ENCODE peak calls at places on chromosome 17, in nine cellular contexts. One of them, this sample, is unnamed.

GRCh38 chr17:47180337-47180736 is 8.8 kb downstream of the CDC27 start:
- DNase-seq in lower leg skin: no peak
- DNase-seq in heart left ventricle: no peak
- DNase-seq in mesothelial cell of epicardium: no peak
- DNase-seq in mammary epithelial cell: no peak
- DNase-seq in brain microvascular endothelial cell: no peak
- DNase-seq in suprapubic skin: no peak
- DNase-seq in A549: no peak
- DNase-seq in OCI-LY7: no peak
- DNase-seq in this sample: no peak

GRCh38 chr17:49633762-49634486 is 44.0 kb downstream of the SPOP start:
- DNase-seq in lower leg skin: no peak
- DNase-seq in heart left ventricle: no peak
- DNase-seq in mesothelial cell of epicardium: no peak
- DNase-seq in mammary epithelial cell: no peak
- DNase-seq in brain microvascular endothelial cell: no peak
- DNase-seq in suprapubic skin: no peak
- DNase-seq in A549: no peak
- DNase-seq in OCI-LY7: no peak
- DNase-seq in this sample: no peak

GRCh38 chr17:69716571-69716970 is 302.1 kb downstream of the MAP2K6 start:
- DNase-seq in lower leg skin: no peak
- DNase-seq in heart left ventricle: no peak
- DNase-seq in mesothelial cell of epicardium: no peak
- DNase-seq in mammary epithelial cell: no peak
- DNase-seq in brain microvascular endothelial cell: no peak
- DNase-seq in suprapubic skin: no peak
- DNase-seq in A549: no peak
- DNase-seq in OCI-LY7: no peak
- DNase-seq in this sample: no peak

GRCh38 chr17:69466451-69466850 is 52.0 kb downstream of the MAP2K6 start:
- DNase-seq in lower leg skin: no peak
- DNase-seq in heart left ventricle: no peak
- DNase-seq in mesothelial cell of epicardium: no peak
- DNase-seq in mammary epithelial cell: peak; percentile 30
- DNase-seq in brain microvascular endothelial cell: no peak
- DNase-seq in suprapubic skin: no peak
- DNase-seq in A549: no peak
- DNase-seq in OCI-LY7: no peak
- DNase-seq in this sample: no peak

GRCh38 chr17:67602974-67603373 is 114.8 kb upstream of the NOL11 start:
- DNase-seq in lower leg skin: no peak
- DNase-seq in heart left ventricle: no peak
- DNase-seq in mesothelial cell of epicardium: no peak
- DNase-seq in mammary epithelial cell: peak; percentile 20
- DNase-seq in brain microvascular endothelial cell: peak; percentile 43
- DNase-seq in suprapubic skin: peak; percentile 26
- DNase-seq in A549: peak; percentile 61
- DNase-seq in OCI-LY7: peak; percentile 66
- DNase-seq in this sample: no peak

GRCh38 chr17:79235808-79236207 is 161.2 kb downstream of the ENGASE start:
- DNase-seq in lower leg skin: no peak
- DNase-seq in heart left ventricle: no peak
- DNase-seq in mesothelial cell of epicardium: no peak
- DNase-seq in mammary epithelial cell: no peak
- DNase-seq in brain microvascular endothelial cell: no peak
- DNase-seq in suprapubic skin: no peak
- DNase-seq in A549: no peak
- DNase-seq in OCI-LY7: no peak
- DNase-seq in this sample: no peak

GRCh38 chr17:10683853-10684252 is 13.5 kb downstream of the SCO1 start:
- DNase-seq in lower leg skin: no peak
- DNase-seq in heart left ventricle: no peak
- DNase-seq in mesothelial cell of epicardium: no peak
- DNase-seq in mammary epithelial cell: peak; percentile 11
- DNase-seq in brain microvascular endothelial cell: no peak
- DNase-seq in suprapubic skin: no peak
- DNase-seq in A549: peak; percentile 56
- DNase-seq in OCI-LY7: peak; percentile 33
- DNase-seq in this sample: no peak

GRCh38 chr17:6064855-6065254 is 5.3 kb upstream of the WSCD1 start:
- DNase-seq in lower leg skin: no peak
- DNase-seq in heart left ventricle: no peak
- DNase-seq in mesothelial cell of epicardium: no peak
- DNase-seq in mammary epithelial cell: no peak
- DNase-seq in brain microvascular endothelial cell: no peak
- DNase-seq in suprapubic skin: no peak
- DNase-seq in A549: no peak
- DNase-seq in OCI-LY7: no peak
- DNase-seq in this sample: no peak

GRCh38 chr17:5870231-5870953 is 199.8 kb upstream of the WSCD1 start:
- DNase-seq in lower leg skin: no peak
- DNase-seq in heart left ventricle: no peak
- DNase-seq in mesothelial cell of epicardium: no peak
- DNase-seq in mammary epithelial cell: peak; percentile 21
- DNase-seq in brain microvascular endothelial cell: no peak
- DNase-seq in suprapubic skin: no peak
- DNase-seq in A549: no peak
- DNase-seq in OCI-LY7: no peak
- DNase-seq in this sample: no peak

GRCh38 chr17:63881935-63882601 is at the start of gene GH2:
- DNase-seq in lower leg skin: peak; percentile 18
- DNase-seq in heart left ventricle: no peak
- DNase-seq in mesothelial cell of epicardium: peak; percentile 73
- DNase-seq in mammary epithelial cell: peak; percentile 21
- DNase-seq in brain microvascular endothelial cell: peak; percentile 58
- DNase-seq in suprapubic skin: no peak
- DNase-seq in A549: peak; percentile 65
- DNase-seq in OCI-LY7: peak; percentile 61
- DNase-seq in this sample: peak; percentile 36

GRCh38 chr17:14919049-14919545 is 346.0 kb downstream of the PMP22 start:
- DNase-seq in lower leg skin: no peak
- DNase-seq in heart left ventricle: no peak
- DNase-seq in mesothelial cell of epicardium: no peak
- DNase-seq in mammary epithelial cell: no peak
- DNase-seq in brain microvascular endothelial cell: no peak
- DNase-seq in suprapubic skin: no peak
- DNase-seq in A549: no peak
- DNase-seq in OCI-LY7: no peak
- DNase-seq in this sample: no peak

GRCh38 chr17:57164814-57165213 is 79.8 kb downstream of the AKAP1 start:
- DNase-seq in lower leg skin: no peak
- DNase-seq in heart left ventricle: no peak
- DNase-seq in mesothelial cell of epicardium: no peak
- DNase-seq in mammary epithelial cell: no peak
- DNase-seq in brain microvascular endothelial cell: no peak
- DNase-seq in suprapubic skin: no peak
- DNase-seq in A549: no peak
- DNase-seq in OCI-LY7: no peak
- DNase-seq in this sample: no peak

GRCh38 chr17:31820691-31821435 is 38.2 kb downstream of the COPRS start:
- DNase-seq in lower leg skin: no peak
- DNase-seq in heart left ventricle: no peak
- DNase-seq in mesothelial cell of epicardium: no peak
- DNase-seq in mammary epithelial cell: no peak
- DNase-seq in brain microvascular endothelial cell: no peak
- DNase-seq in suprapubic skin: no peak
- DNase-seq in A549: no peak
- DNase-seq in OCI-LY7: no peak
- DNase-seq in this sample: no peak

GRCh38 chr17:81037026-81037782 is 2.3 kb downstream of the BAIAP2 start:
- DNase-seq in lower leg skin: no peak
- DNase-seq in heart left ventricle: peak; percentile 89
- DNase-seq in mesothelial cell of epicardium: no peak
- DNase-seq in mammary epithelial cell: no peak
- DNase-seq in brain microvascular endothelial cell: no peak
- DNase-seq in suprapubic skin: no peak
- DNase-seq in A549: no peak
- DNase-seq in OCI-LY7: no peak
- DNase-seq in this sample: no peak

GRCh38 chr17:9350083-9350482 is 225.5 kb downstream of the STX8 start:
- DNase-seq in lower leg skin: no peak
- DNase-seq in heart left ventricle: no peak
- DNase-seq in mesothelial cell of epicardium: no peak
- DNase-seq in mammary epithelial cell: peak; percentile 91
- DNase-seq in brain microvascular endothelial cell: peak; percentile 94
- DNase-seq in suprapubic skin: no peak
- DNase-seq in A549: peak; percentile 38
- DNase-seq in OCI-LY7: no peak
- DNase-seq in this sample: no peak

GRCh38 chr17:35023538-35023937 is 40.0 kb downstream of the RFFL start:
- DNase-seq in lower leg skin: no peak
- DNase-seq in heart left ventricle: no peak
- DNase-seq in mesothelial cell of epicardium: no peak
- DNase-seq in mammary epithelial cell: peak; percentile 90
- DNase-seq in brain microvascular endothelial cell: no peak
- DNase-seq in suprapubic skin: no peak
- DNase-seq in A549: no peak
- DNase-seq in OCI-LY7: no peak
- DNase-seq in this sample: no peak

GRCh38 chr17:78724544-78724943 is 57.5 kb downstream of the CYTH1 start:
- DNase-seq in lower leg skin: no peak
- DNase-seq in heart left ventricle: peak; percentile 56
- DNase-seq in mesothelial cell of epicardium: no peak
- DNase-seq in mammary epithelial cell: no peak
- DNase-seq in brain microvascular endothelial cell: no peak
- DNase-seq in suprapubic skin: no peak
- DNase-seq in A549: no peak
- DNase-seq in OCI-LY7: no peak
- DNase-seq in this sample: no peak

GRCh38 chr17:4593021-4593797 is 8.9 kb downstream of the SMTNL2 start:
- DNase-seq in lower leg skin: no peak
- DNase-seq in heart left ventricle: no peak
- DNase-seq in mesothelial cell of epicardium: no peak
- DNase-seq in mammary epithelial cell: no peak
- DNase-seq in brain microvascular endothelial cell: no peak
- DNase-seq in suprapubic skin: no peak
- DNase-seq in A549: no peak
- DNase-seq in OCI-LY7: no peak
- DNase-seq in this sample: no peak

GRCh38 chr17:42227849-42228696 is 33.8 kb upstream of the GHDC start:
- DNase-seq in lower leg skin: no peak
- DNase-seq in heart left ventricle: no peak
- DNase-seq in mesothelial cell of epicardium: no peak
- DNase-seq in mammary epithelial cell: no peak
- DNase-seq in brain microvascular endothelial cell: no peak
- DNase-seq in suprapubic skin: no peak
- DNase-seq in A549: no peak
- DNase-seq in OCI-LY7: no peak
- DNase-seq in this sample: no peak

GRCh38 chr17:42760652-42761581 is at the start of gene RAMP2:
- DNase-seq in lower leg skin: no peak
- DNase-seq in heart left ventricle: peak; percentile 60
- DNase-seq in mesothelial cell of epicardium: peak; percentile 62
- DNase-seq in mammary epithelial cell: no peak
- DNase-seq in brain microvascular endothelial cell: no peak
- DNase-seq in suprapubic skin: no peak
- DNase-seq in A549: no peak
- DNase-seq in OCI-LY7: no peak
- DNase-seq in this sample: no peak

GRCh38 chr17:15490634-15491261 is 23.3 kb upstream of the CDRT4 start:
- DNase-seq in lower leg skin: peak; percentile 89
- DNase-seq in heart left ventricle: peak; percentile 83
- DNase-seq in mesothelial cell of epicardium: no peak
- DNase-seq in mammary epithelial cell: no peak
- DNase-seq in brain microvascular endothelial cell: peak; percentile 73
- DNase-seq in suprapubic skin: peak; percentile 87
- DNase-seq in A549: no peak
- DNase-seq in OCI-LY7: no peak
- DNase-seq in this sample: no peak

GRCh38 chr17:9825751-9826150 is at the start of gene GLP2R:
- DNase-seq in lower leg skin: no peak
- DNase-seq in heart left ventricle: no peak
- DNase-seq in mesothelial cell of epicardium: no peak
- DNase-seq in mammary epithelial cell: no peak
- DNase-seq in brain microvascular endothelial cell: no peak
- DNase-seq in suprapubic skin: no peak
- DNase-seq in A549: no peak
- DNase-seq in OCI-LY7: no peak
- DNase-seq in this sample: no peak

GRCh38 chr17:5508855-5509254 is 22.5 kb downstream of the MIS12 start:
- DNase-seq in lower leg skin: no peak
- DNase-seq in heart left ventricle: no peak
- DNase-seq in mesothelial cell of epicardium: no peak
- DNase-seq in mammary epithelial cell: peak; percentile 39
- DNase-seq in brain microvascular endothelial cell: peak; percentile 94
- DNase-seq in suprapubic skin: no peak
- DNase-seq in A549: peak; percentile 51
- DNase-seq in OCI-LY7: no peak
- DNase-seq in this sample: no peak

GRCh38 chr17:77217566-77217965 is 76.8 kb downstream of the SEC14L1 start:
- DNase-seq in lower leg skin: no peak
- DNase-seq in heart left ventricle: no peak
- DNase-seq in mesothelial cell of epicardium: no peak
- DNase-seq in mammary epithelial cell: no peak
- DNase-seq in brain microvascular endothelial cell: no peak
- DNase-seq in suprapubic skin: no peak
- DNase-seq in A549: no peak
- DNase-seq in OCI-LY7: no peak
- DNase-seq in this sample: no peak
- TF ChIP-seq CTCF in lower leg skin: no peak
- TF ChIP-seq CTCF in heart left ventricle: no peak
- TF ChIP-seq CTCF in mesothelial cell of epicardium: no peak
- TF ChIP-seq CTCF in mammary epithelial cell: no peak
- TF ChIP-seq CTCF in brain microvascular endothelial cell: no peak
- TF ChIP-seq CTCF in suprapubic skin: no peak
- TF ChIP-seq CTCF in A549: no peak
- TF ChIP-seq CTCF in OCI-LY7: no peak
- TF ChIP-seq CTCF in this sample: no peak

GRCh38 chr17:61397086-61397842 is 2.4 kb upstream of the TBX2 start:
- DNase-seq in lower leg skin: no peak
- DNase-seq in heart left ventricle: peak; percentile 46
- DNase-seq in mesothelial cell of epicardium: peak; percentile 74
- DNase-seq in mammary epithelial cell: no peak
- DNase-seq in brain microvascular endothelial cell: no peak
- DNase-seq in suprapubic skin: no peak
- DNase-seq in A549: no peak
- DNase-seq in OCI-LY7: no peak
- DNase-seq in this sample: no peak
- TF ChIP-seq CTCF in lower leg skin: no peak
- TF ChIP-seq CTCF in heart left ventricle: no peak
- TF ChIP-seq CTCF in mesothelial cell of epicardium: no peak
- TF ChIP-seq CTCF in mammary epithelial cell: no peak
- TF ChIP-seq CTCF in brain microvascular endothelial cell: peak; percentile 44
- TF ChIP-seq CTCF in suprapubic skin: no peak
- TF ChIP-seq CTCF in A549: no peak
- TF ChIP-seq CTCF in OCI-LY7: no peak
- TF ChIP-seq CTCF in this sample: no peak

GRCh38 chr17:66290097-66290722 is 12.2 kb upstream of the PRKCA start:
- DNase-seq in lower leg skin: no peak
- DNase-seq in heart left ventricle: no peak
- DNase-seq in mesothelial cell of epicardium: no peak
- DNase-seq in mammary epithelial cell: no peak
- DNase-seq in brain microvascular endothelial cell: no peak
- DNase-seq in suprapubic skin: no peak
- DNase-seq in A549: no peak
- DNase-seq in OCI-LY7: peak; percentile 26
- DNase-seq in this sample: no peak
- TF ChIP-seq CTCF in lower leg skin: no peak
- TF ChIP-seq CTCF in heart left ventricle: no peak
- TF ChIP-seq CTCF in mesothelial cell of epicardium: no peak
- TF ChIP-seq CTCF in mammary epithelial cell: no peak
- TF ChIP-seq CTCF in brain microvascular endothelial cell: peak; percentile 46
- TF ChIP-seq CTCF in suprapubic skin: no peak
- TF ChIP-seq CTCF in A549: peak; percentile 41
- TF ChIP-seq CTCF in OCI-LY7: peak; percentile 66
- TF ChIP-seq CTCF in this sample: no peak

GRCh38 chr17:71760062-71760720 is 360.6 kb upstream of the SOX9 start:
- DNase-seq in lower leg skin: no peak
- DNase-seq in heart left ventricle: no peak
- DNase-seq in mesothelial cell of epicardium: no peak
- DNase-seq in mammary epithelial cell: peak; percentile 67
- DNase-seq in brain microvascular endothelial cell: no peak
- DNase-seq in suprapubic skin: no peak
- DNase-seq in A549: no peak
- DNase-seq in OCI-LY7: no peak
- DNase-seq in this sample: no peak
- TF ChIP-seq CTCF in lower leg skin: no peak
- TF ChIP-seq CTCF in heart left ventricle: no peak
- TF ChIP-seq CTCF in mesothelial cell of epicardium: no peak
- TF ChIP-seq CTCF in mammary epithelial cell: peak; percentile 35
- TF ChIP-seq CTCF in brain microvascular endothelial cell: no peak
- TF ChIP-seq CTCF in suprapubic skin: no peak
- TF ChIP-seq CTCF in A549: peak; percentile 6
- TF ChIP-seq CTCF in OCI-LY7: peak; percentile 25
- TF ChIP-seq CTCF in this sample: no peak